ENCODE peak calls at places on chromosomes 13 and 19, in six cellular contexts. G is H1, C is GM12892, K is GM12878, S is K562, R is HepG2. Y is an unnamed sample.

GRCh38 chr13:32033744-32034143 is 2.2 kb downstream of the FRY start:
- DNase-seq in K (no peak), C (no peak), G (no peak), S (no peak), R (no peak), Y (no peak)

GRCh38 chr13:32639502-32640105 is 53.4 kb downstream of the PDS5B start:
- DNase-seq in G (no peak), S (peak; percentile 17), C (no peak), R (peak; percentile 50), K (peak; percentile 15), Y (peak; percentile 9)

GRCh38 chr19:48487944-48488343 is 18.8 kb downstream of the CYTH2 start:
- DNase-seq in K (no peak), G (no peak), R (peak; percentile 37), S (no peak), C (no peak), Y (no peak)

GRCh38 chr19:40717880-40718773 is 1.2 kb downstream of the ITPKC start:
- DNase-seq in G (no peak), K (no peak), S (peak; percentile 38), C (no peak), R (peak; percentile 18), Y (no peak)

GRCh38 chr13:111115051-111115840 is at the start of gene ARHGEF7:
- DNase-seq in C (no peak), R (no peak), G (peak; percentile 77), K (no peak), S (peak; percentile 41), Y (peak; percentile 39)

GRCh38 chr13:46846736-46847135 is 49.8 kb upstream of the ESD start:
- DNase-seq in G (no peak), S (no peak), K (no peak), R (no peak), C (no peak), Y (no peak)

GRCh38 chr19:38196948-38197656 is 26.9 kb downstream of the DPF1 start:
- DNase-seq in G (no peak), K (no peak), R (no peak), C (no peak), S (no peak), Y (no peak)

GRCh38 chr19:48926909-48927308 is 6.6 kb upstream of the DHDH start:
- DNase-seq in G (no peak), R (no peak), S (peak; percentile 47), K (no peak), C (no peak), Y (no peak)

DNA sequence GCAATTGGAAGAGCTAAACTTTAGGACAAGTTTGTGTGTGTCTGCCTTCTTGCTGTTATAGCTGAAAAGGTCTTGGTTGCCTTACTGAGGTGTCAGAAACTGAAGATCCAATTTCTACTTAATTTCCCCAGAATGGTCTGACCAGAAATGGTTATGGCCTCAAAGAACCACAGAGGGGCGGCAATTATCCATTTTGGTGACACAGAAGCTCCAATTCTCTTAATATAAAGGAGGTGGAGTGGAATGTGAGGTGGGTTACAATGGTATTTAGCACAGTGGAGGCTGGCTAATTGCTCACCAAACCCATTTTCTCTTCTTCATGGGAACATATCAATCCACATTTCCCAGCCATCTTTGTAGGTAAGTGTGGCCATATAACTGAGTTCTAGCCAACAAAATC is 1157.2 kb downstream of the OLFM4 start:
- DNase-seq in G (peak; percentile 49), S (no peak), C (no peak), K (no peak), R (no peak), Y (no peak)
- TF ChIP-seq TAF1 in G (no peak), S (no peak), C (no peak), K (no peak), R (no peak), Y (no peak)

DNA sequence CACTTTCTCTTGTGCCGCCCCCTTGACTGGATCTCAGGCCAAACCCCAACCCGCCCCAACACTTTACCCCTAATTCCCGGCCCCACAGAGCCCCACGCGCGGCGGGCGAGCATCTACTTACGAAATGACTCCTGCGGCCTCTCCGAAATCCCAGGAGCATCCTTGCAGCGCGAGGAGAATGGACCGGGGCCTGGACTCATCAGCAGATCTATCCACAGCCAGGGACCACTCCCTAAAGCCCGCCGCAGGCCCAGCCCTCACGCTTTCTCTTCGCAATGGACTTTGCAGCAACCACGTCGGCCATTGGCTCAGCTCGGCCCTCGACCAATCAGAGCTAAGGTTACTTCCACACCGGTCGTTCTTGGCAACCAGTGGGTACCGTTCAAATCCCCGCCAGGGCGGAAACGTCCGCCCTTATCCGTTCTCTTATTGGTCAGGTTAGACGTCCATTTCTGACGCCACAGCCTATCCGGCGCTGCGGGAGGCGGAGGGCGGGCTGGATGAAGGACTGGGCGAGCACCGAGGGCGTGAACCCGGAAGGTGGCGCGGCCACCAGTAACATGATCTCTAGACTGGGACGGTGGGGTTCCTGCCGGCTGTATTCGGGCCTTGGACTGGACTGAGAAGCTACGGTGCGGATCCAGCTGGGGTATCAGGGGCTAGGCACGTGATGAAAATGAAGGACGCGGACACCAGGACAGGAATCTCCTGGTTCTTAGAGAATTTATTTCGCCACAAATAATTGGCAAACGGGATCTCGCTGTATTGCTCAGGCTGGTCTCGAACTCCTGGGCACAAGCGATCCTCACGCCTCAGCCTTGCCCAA is at the start of the genes CEP89 and FAAP24:
- DNase-seq in K (peak; percentile 100), G (peak; percentile 99), S (peak; percentile 100), C (peak; percentile 93), R (peak; percentile 98), Y (peak; percentile 93)
- TF ChIP-seq POLR2A in K (peak; percentile 94), G (peak; percentile 62), S (peak; percentile 88), C (peak; percentile 86), R (peak; percentile 59), Y (peak; percentile 81)

GRCh38 chr19:16368385-16369305 is 44.0 kb downstream of the KLF2 start:
- DNase-seq in G (no peak), S (no peak), C (no peak), R (peak; percentile 18), K (no peak), Y (no peak)
- TF ChIP-seq TAF1 in G (no peak), S (no peak), C (no peak), R (no peak), K (no peak), Y (peak; percentile 15)

GRCh38 chr19:4173479-4174211 is 8.7 kb downstream of the SIRT6 start:
- DNase-seq in K (no peak), C (no peak), R (no peak), S (no peak), G (no peak), Y (no peak)
- TF ChIP-seq POLR2A in K (no peak), C (no peak), R (no peak), S (no peak), G (no peak), Y (no peak)

DNA sequence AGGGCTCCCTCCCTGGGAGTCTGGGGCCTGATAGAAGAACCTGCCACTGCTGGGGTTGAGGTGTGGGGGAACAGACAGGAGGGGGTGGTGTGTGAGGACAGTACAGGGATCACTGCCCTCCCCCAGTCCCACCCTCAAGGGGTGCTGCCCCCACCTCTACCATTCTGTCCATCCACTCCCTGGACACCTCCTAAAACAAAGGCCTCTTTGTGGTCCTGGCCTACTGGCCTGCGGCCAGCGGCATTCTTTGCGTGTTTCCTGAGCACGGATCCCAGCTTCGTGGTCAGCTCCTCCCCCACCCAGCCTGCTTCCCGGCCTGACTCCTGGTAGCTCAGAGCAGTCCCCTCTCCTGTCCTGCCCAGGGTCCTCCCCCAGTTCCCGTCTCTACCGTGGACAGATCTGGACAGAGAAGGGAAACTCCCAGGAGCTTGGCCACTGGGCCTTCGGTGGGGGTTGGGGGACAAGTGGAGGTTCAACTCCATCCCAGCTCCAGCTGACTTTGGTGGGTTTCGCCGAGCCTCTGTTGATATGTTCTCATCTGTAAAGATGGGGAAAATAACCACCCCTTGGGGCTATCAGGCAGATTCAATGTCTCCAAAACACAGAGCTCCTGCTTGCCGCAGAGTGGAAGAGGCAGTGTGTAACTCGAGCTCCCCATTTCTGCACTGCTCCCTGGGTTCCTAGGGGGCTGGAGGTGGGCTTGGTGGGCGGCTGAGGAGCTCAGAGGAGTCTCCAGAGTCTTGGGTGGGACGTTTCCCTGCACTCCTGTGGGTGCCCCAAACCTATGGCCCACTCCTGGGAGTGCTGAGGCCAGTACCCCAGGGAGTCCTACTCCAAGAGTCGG is 48.7 kb downstream of the LYL1 start:
- DNase-seq in S (no peak), G (no peak), K (no peak), R (peak; percentile 97), C (no peak), Y (no peak)
- TF ChIP-seq TAF1 in S (no peak), G (no peak), K (no peak), R (peak; percentile 41), C (no peak), Y (no peak)